ENCODE peak calls at places on chromosome 9, in seven cellular contexts. H, C, R, O, Z, K and X are unnamed samples.

GRCh38 chr9:116337015-116337414 is 183.4 kb downstream of the PAPPA start:
- DNase-seq in O (no peak), C (peak), R (peak), H (no peak), Z (peak), K (no peak), X (no peak)

GRCh38 chr9:130913599-130914416 is 17.2 kb upstream of the QRFP start:
- DNase-seq in R (no peak), K (no peak), Z (no peak), C (no peak), O (no peak), H (no peak), X (no peak)

GRCh38 chr9:135687216-135687615 is 12.1 kb downstream of the SOHLH1 start:
- DNase-seq in H (no peak), K (no peak), Z (no peak), O (no peak), C (no peak), R (no peak), X (no peak)

GRCh38 chr9:96492993-96493531 is 43.1 kb downstream of the HABP4 start:
- DNase-seq in K (no peak), H (no peak), Z (no peak), C (no peak), O (no peak), R (no peak), X (no peak)

GRCh38 chr9:128654481-128654880 is 2.2 kb downstream of the DYNC2I2 start:
- DNase-seq in K (no peak), C (no peak), O (no peak), H (no peak), Z (no peak), R (no peak), X (no peak)

GRCh38 chr9:72351538-72352453 is 13.2 kb downstream of the ZFAND5 start:
- DNase-seq in C (no peak), O (no peak), Z (no peak), K (peak), R (peak), H (no peak), X (no peak)

GRCh38 chr9:78566948-78567675 is 270.2 kb downstream of the PSAT1 start:
- DNase-seq in O (no peak), Z (peak), C (peak), R (peak), H (no peak), K (no peak), X (no peak)

GRCh38 chr9:94928271-94928670 is 201.8 kb downstream of the AOPEP start:
- DNase-seq in O (no peak), K (no peak), C (no peak), H (no peak), R (no peak), Z (no peak), X (no peak)

GRCh38 chr9:4814913-4815312 is 22.2 kb downstream of the RCL1 start:
- DNase-seq in C (no peak), K (no peak), R (no peak), O (no peak), Z (no peak), H (no peak), X (no peak)

GRCh38 chr9:1869843-1870242 is 145.3 kb upstream of the SMARCA2 start:
- DNase-seq in C (peak), K (no peak), R (no peak), O (no peak), Z (peak), H (no peak), X (no peak)

GRCh38 chr9:899440-900184 is 58.1 kb downstream of the DMRT1 start:
- DNase-seq in R (no peak), K (no peak), H (no peak), Z (no peak), C (no peak), O (no peak), X (peak)

GRCh38 chr9:83144492-83144891 is 81.5 kb upstream of the RASEF start:
- DNase-seq in H (no peak), Z (no peak), K (no peak), C (no peak), R (no peak), O (no peak), X (no peak)

GRCh38 chr9:117733465-117733864 is 29.3 kb downstream of the TLR4 start:
- DNase-seq in C (no peak), R (no peak), O (no peak), Z (no peak), K (no peak), H (no peak), X (no peak)

GRCh38 chr9:110334871-110335270 is 2.8 kb downstream of the TXNDC8 start:
- DNase-seq in Z (no peak), H (no peak), R (no peak), O (no peak), K (no peak), C (no peak), X (no peak)

GRCh38 chr9:93591301-93591700 is 14.9 kb downstream of the PHF2 start:
- DNase-seq in O (no peak), H (no peak), Z (peak), K (no peak), R (no peak), C (no peak), X (no peak)

GRCh38 chr9:89592963-89593775 is 11.6 kb upstream of the GADD45G start:
- DNase-seq in H (no peak), Z (no peak), K (no peak), R (peak), O (no peak), C (peak), X (no peak)

GRCh38 chr9:26329974-26330373 is 562.6 kb downstream of the CAAP1 start:
- DNase-seq in O (no peak), C (no peak), R (no peak), K (no peak), Z (no peak), H (no peak), X (no peak)